ENCODE peak calls at places on chromosome 5, in ten cellular contexts. One of them, this sample, is unnamed.

GRCh38 chr5:107705390-107706014 is 34.8 kb upstream of the EFNA5 start:
- DNase-seq in NCI-H526: no peak
- DNase-seq in NCI-H1092: no peak
- DNase-seq in MM.1S: no peak
- DNase-seq in AG08395: peak
- DNase-seq in KG1: no peak
- DNase-seq in MCF 10A: peak
- DNase-seq in Ammon's horn: no peak
- DNase-seq in caudate nucleus: no peak
- DNase-seq in cardiac muscle cell: no peak
- DNase-seq in this sample: no peak

GRCh38 chr5:154117050-154117449 is 73.5 kb upstream of the GALNT10 start:
- DNase-seq in NCI-H526: peak
- DNase-seq in NCI-H1092: peak
- DNase-seq in MM.1S: no peak
- DNase-seq in AG08395: no peak
- DNase-seq in KG1: no peak
- DNase-seq in MCF 10A: no peak
- DNase-seq in Ammon's horn: no peak
- DNase-seq in caudate nucleus: no peak
- DNase-seq in cardiac muscle cell: no peak
- DNase-seq in this sample: no peak

GRCh38 chr5:514673-515072 is 9.6 kb downstream of the SLC9A3 start:
- DNase-seq in NCI-H526: no peak
- DNase-seq in NCI-H1092: no peak
- DNase-seq in MM.1S: no peak
- DNase-seq in AG08395: no peak
- DNase-seq in KG1: no peak
- DNase-seq in MCF 10A: no peak
- DNase-seq in Ammon's horn: no peak
- DNase-seq in caudate nucleus: no peak
- DNase-seq in cardiac muscle cell: no peak
- DNase-seq in this sample: no peak

GRCh38 chr5:159854916-159855315 is 61.4 kb upstream of the ADRA1B start:
- DNase-seq in NCI-H526: no peak
- DNase-seq in NCI-H1092: no peak
- DNase-seq in MM.1S: no peak
- DNase-seq in AG08395: peak
- DNase-seq in KG1: no peak
- DNase-seq in MCF 10A: peak
- DNase-seq in Ammon's horn: peak
- DNase-seq in caudate nucleus: no peak
- DNase-seq in cardiac muscle cell: peak
- DNase-seq in this sample: no peak

GRCh38 chr5:171450423-171451246 is 31.2 kb downstream of the FGF18 start:
- DNase-seq in NCI-H526: no peak
- DNase-seq in NCI-H1092: no peak
- DNase-seq in MM.1S: no peak
- DNase-seq in AG08395: peak
- DNase-seq in KG1: no peak
- DNase-seq in MCF 10A: peak
- DNase-seq in Ammon's horn: no peak
- DNase-seq in caudate nucleus: no peak
- DNase-seq in cardiac muscle cell: peak
- DNase-seq in this sample: no peak

GRCh38 chr5:62931081-62931480 is 352.5 kb downstream of the LRRC70 start:
- DNase-seq in NCI-H526: no peak
- DNase-seq in NCI-H1092: no peak
- DNase-seq in MM.1S: no peak
- DNase-seq in AG08395: no peak
- DNase-seq in KG1: no peak
- DNase-seq in MCF 10A: no peak
- DNase-seq in Ammon's horn: no peak
- DNase-seq in caudate nucleus: no peak
- DNase-seq in cardiac muscle cell: no peak
- DNase-seq in this sample: no peak

GRCh38 chr5:11273180-11273882 is 512.3 kb upstream of the DAP start:
- DNase-seq in NCI-H526: peak
- DNase-seq in NCI-H1092: no peak
- DNase-seq in MM.1S: no peak
- DNase-seq in AG08395: no peak
- DNase-seq in KG1: no peak
- DNase-seq in MCF 10A: peak
- DNase-seq in Ammon's horn: peak
- DNase-seq in caudate nucleus: no peak
- DNase-seq in cardiac muscle cell: no peak
- DNase-seq in this sample: no peak

GRCh38 chr5:83378624-83379259 is 92.8 kb upstream of the VCAN start:
- DNase-seq in NCI-H526: no peak
- DNase-seq in NCI-H1092: no peak
- DNase-seq in MM.1S: no peak
- DNase-seq in AG08395: no peak
- DNase-seq in KG1: no peak
- DNase-seq in MCF 10A: no peak
- DNase-seq in Ammon's horn: no peak
- DNase-seq in caudate nucleus: no peak
- DNase-seq in cardiac muscle cell: no peak
- DNase-seq in this sample: no peak

GRCh38 chr5:127186657-127187056 is 103.9 kb upstream of the MEGF10 start:
- DNase-seq in NCI-H526: no peak
- DNase-seq in NCI-H1092: no peak
- DNase-seq in MM.1S: no peak
- DNase-seq in AG08395: no peak
- DNase-seq in KG1: no peak
- DNase-seq in MCF 10A: peak
- DNase-seq in Ammon's horn: no peak
- DNase-seq in caudate nucleus: no peak
- DNase-seq in cardiac muscle cell: no peak
- DNase-seq in this sample: no peak

GRCh38 chr5:98904786-98905185 is 24.0 kb downstream of the CHD1 start:
- DNase-seq in NCI-H526: no peak
- DNase-seq in NCI-H1092: no peak
- DNase-seq in MM.1S: no peak
- DNase-seq in AG08395: no peak
- DNase-seq in KG1: no peak
- DNase-seq in MCF 10A: peak
- DNase-seq in Ammon's horn: no peak
- DNase-seq in caudate nucleus: no peak
- DNase-seq in cardiac muscle cell: no peak
- DNase-seq in this sample: no peak

GRCh38 chr5:1036504-1037122 is 28.0 kb downstream of the NKD2 start:
- DNase-seq in NCI-H526: no peak
- DNase-seq in NCI-H1092: no peak
- DNase-seq in MM.1S: no peak
- DNase-seq in AG08395: no peak
- DNase-seq in KG1: no peak
- DNase-seq in MCF 10A: no peak
- DNase-seq in Ammon's horn: no peak
- DNase-seq in caudate nucleus: no peak
- DNase-seq in cardiac muscle cell: no peak
- DNase-seq in this sample: no peak

GRCh38 chr5:158642852-158643251 is 456.9 kb downstream of the EBF1 start:
- DNase-seq in NCI-H526: no peak
- DNase-seq in NCI-H1092: peak
- DNase-seq in MM.1S: peak
- DNase-seq in AG08395: no peak
- DNase-seq in KG1: no peak
- DNase-seq in MCF 10A: no peak
- DNase-seq in Ammon's horn: no peak
- DNase-seq in caudate nucleus: no peak
- DNase-seq in cardiac muscle cell: no peak
- DNase-seq in this sample: no peak

GRCh38 chr5:31581498-31582099 is 49.5 kb downstream of the C5orf22 start:
- DNase-seq in NCI-H526: peak
- DNase-seq in NCI-H1092: no peak
- DNase-seq in MM.1S: peak
- DNase-seq in AG08395: peak
- DNase-seq in KG1: peak
- DNase-seq in MCF 10A: peak
- DNase-seq in Ammon's horn: peak
- DNase-seq in caudate nucleus: peak
- DNase-seq in cardiac muscle cell: peak
- DNase-seq in this sample: peak

GRCh38 chr5:154365823-154366222 is 80.0 kb upstream of the SAP30L start:
- DNase-seq in NCI-H526: no peak
- DNase-seq in NCI-H1092: no peak
- DNase-seq in MM.1S: no peak
- DNase-seq in AG08395: peak
- DNase-seq in KG1: no peak
- DNase-seq in MCF 10A: peak
- DNase-seq in Ammon's horn: no peak
- DNase-seq in caudate nucleus: no peak
- DNase-seq in cardiac muscle cell: peak
- DNase-seq in this sample: no peak

GRCh38 chr5:2289380-2289779 is 406.7 kb upstream of the IRX4 start:
- DNase-seq in NCI-H526: no peak
- DNase-seq in NCI-H1092: no peak
- DNase-seq in MM.1S: no peak
- DNase-seq in AG08395: no peak
- DNase-seq in KG1: no peak
- DNase-seq in MCF 10A: no peak
- DNase-seq in Ammon's horn: no peak
- DNase-seq in caudate nucleus: no peak
- DNase-seq in cardiac muscle cell: no peak
- DNase-seq in this sample: no peak

GRCh38 chr5:850511-851006 is at the start of gene ZDHHC11:
- DNase-seq in NCI-H526: peak
- DNase-seq in NCI-H1092: no peak
- DNase-seq in MM.1S: no peak
- DNase-seq in AG08395: no peak
- DNase-seq in KG1: no peak
- DNase-seq in MCF 10A: no peak
- DNase-seq in Ammon's horn: peak
- DNase-seq in caudate nucleus: no peak
- DNase-seq in cardiac muscle cell: no peak
- DNase-seq in this sample: no peak

GRCh38 chr5:59069438-59070079 is 486.7 kb downstream of the RAB3C start:
- DNase-seq in NCI-H526: no peak
- DNase-seq in NCI-H1092: no peak
- DNase-seq in MM.1S: no peak
- DNase-seq in AG08395: peak
- DNase-seq in KG1: no peak
- DNase-seq in MCF 10A: peak
- DNase-seq in Ammon's horn: peak
- DNase-seq in caudate nucleus: no peak
- DNase-seq in cardiac muscle cell: peak
- DNase-seq in this sample: no peak

This sample was measured in putamen.